ENCODE peak calls at places on chromosomes 16 and 17, in eight cellular contexts. One of them, this sample, is unnamed.

GRCh38 chr17:8918811-8919210 is 46.7 kb downstream of the PIK3R5 start:
- DNase-seq in GM12865: no peak
- DNase-seq in cardiac muscle cell: peak; percentile 66
- DNase-seq in CD4-positive, CD25-positive, alpha-beta regulatory T cell: no peak
- DNase-seq in DND-41: no peak
- DNase-seq in cardiac fibroblast: peak; percentile 49
- DNase-seq in GM12864: no peak
- DNase-seq in prostate gland: no peak
- DNase-seq in this sample: no peak

GRCh38 chr16:19685176-19685575 is 32.9 kb downstream of the KNOP1 start:
- DNase-seq in GM12865: no peak
- DNase-seq in cardiac muscle cell: no peak
- DNase-seq in CD4-positive, CD25-positive, alpha-beta regulatory T cell: no peak
- DNase-seq in DND-41: no peak
- DNase-seq in cardiac fibroblast: no peak
- DNase-seq in GM12864: no peak
- DNase-seq in prostate gland: no peak
- DNase-seq in this sample: no peak

GRCh38 chr16:3999479-3999868 is 116.8 kb downstream of the ADCY9 start:
- DNase-seq in GM12865: no peak
- DNase-seq in cardiac muscle cell: peak; percentile 93
- DNase-seq in CD4-positive, CD25-positive, alpha-beta regulatory T cell: no peak
- DNase-seq in DND-41: no peak
- DNase-seq in cardiac fibroblast: peak; percentile 80
- DNase-seq in GM12864: no peak
- DNase-seq in prostate gland: no peak
- DNase-seq in this sample: no peak

GRCh38 chr17:68622423-68622822 is 21.3 kb upstream of the FAM20A start:
- DNase-seq in GM12865: no peak
- DNase-seq in cardiac muscle cell: no peak
- DNase-seq in CD4-positive, CD25-positive, alpha-beta regulatory T cell: no peak
- DNase-seq in DND-41: no peak
- DNase-seq in cardiac fibroblast: no peak
- DNase-seq in GM12864: no peak
- DNase-seq in prostate gland: no peak
- DNase-seq in this sample: no peak

GRCh38 chr17:77948690-77949114 is 9.8 kb upstream of the TNRC6C start:
- DNase-seq in GM12865: no peak
- DNase-seq in cardiac muscle cell: peak; percentile 62
- DNase-seq in CD4-positive, CD25-positive, alpha-beta regulatory T cell: no peak
- DNase-seq in DND-41: no peak
- DNase-seq in cardiac fibroblast: peak; percentile 70
- DNase-seq in GM12864: no peak
- DNase-seq in prostate gland: no peak
- DNase-seq in this sample: no peak

GRCh38 chr17:19460695-19461094 is 49.7 kb downstream of the RNF112 start:
- DNase-seq in GM12865: no peak
- DNase-seq in cardiac muscle cell: no peak
- DNase-seq in CD4-positive, CD25-positive, alpha-beta regulatory T cell: no peak
- DNase-seq in DND-41: no peak
- DNase-seq in cardiac fibroblast: no peak
- DNase-seq in GM12864: no peak
- DNase-seq in prostate gland: no peak
- DNase-seq in this sample: no peak

GRCh38 chr17:79008666-79009387 is 737 bp downstream of the CANT1 start:
- DNase-seq in GM12865: no peak
- DNase-seq in cardiac muscle cell: no peak
- DNase-seq in CD4-positive, CD25-positive, alpha-beta regulatory T cell: no peak
- DNase-seq in DND-41: no peak
- DNase-seq in cardiac fibroblast: no peak
- DNase-seq in GM12864: no peak
- DNase-seq in prostate gland: no peak
- DNase-seq in this sample: no peak

GRCh38 chr17:15973834-15974233 is 25.7 kb downstream of the ZSWIM7 start:
- DNase-seq in GM12865: no peak
- DNase-seq in cardiac muscle cell: no peak
- DNase-seq in CD4-positive, CD25-positive, alpha-beta regulatory T cell: no peak
- DNase-seq in DND-41: no peak
- DNase-seq in cardiac fibroblast: no peak
- DNase-seq in GM12864: no peak
- DNase-seq in prostate gland: no peak
- DNase-seq in this sample: no peak

GRCh38 chr17:45432405-45433113 is at the start of gene ARHGAP27:
- DNase-seq in GM12865: no peak
- DNase-seq in cardiac muscle cell: peak; percentile 20
- DNase-seq in CD4-positive, CD25-positive, alpha-beta regulatory T cell: no peak
- DNase-seq in DND-41: no peak
- DNase-seq in cardiac fibroblast: peak; percentile 27
- DNase-seq in GM12864: no peak
- DNase-seq in prostate gland: no peak
- DNase-seq in this sample: no peak

GRCh38 chr16:75065149-75065807 is 51.3 kb downstream of the LDHD start:
- DNase-seq in GM12865: no peak
- DNase-seq in cardiac muscle cell: no peak
- DNase-seq in CD4-positive, CD25-positive, alpha-beta regulatory T cell: no peak
- DNase-seq in DND-41: peak; percentile 79
- DNase-seq in cardiac fibroblast: no peak
- DNase-seq in GM12864: no peak
- DNase-seq in prostate gland: peak; percentile 32
- DNase-seq in this sample: peak; percentile 60

GRCh38 chr16:4261557-4262172 is 11.2 kb downstream of the TFAP4 start:
- DNase-seq in GM12865: peak; percentile 26
- DNase-seq in cardiac muscle cell: peak; percentile 42
- DNase-seq in CD4-positive, CD25-positive, alpha-beta regulatory T cell: no peak
- DNase-seq in DND-41: peak; percentile 58
- DNase-seq in cardiac fibroblast: peak; percentile 35
- DNase-seq in GM12864: no peak
- DNase-seq in prostate gland: no peak
- DNase-seq in this sample: no peak

GRCh38 chr17:17416007-17416399 is 60.8 kb upstream of the MED9 start:
- DNase-seq in GM12865: peak; percentile 63
- DNase-seq in cardiac muscle cell: peak; percentile 86
- DNase-seq in CD4-positive, CD25-positive, alpha-beta regulatory T cell: no peak
- DNase-seq in DND-41: peak; percentile 75
- DNase-seq in cardiac fibroblast: peak; percentile 94
- DNase-seq in GM12864: peak; percentile 49
- DNase-seq in prostate gland: no peak
- DNase-seq in this sample: peak; percentile 93

GRCh38 chr17:3974138-3974687 is 10.0 kb upstream of the ATP2A3 start:
- DNase-seq in GM12865: no peak
- DNase-seq in cardiac muscle cell: no peak
- DNase-seq in CD4-positive, CD25-positive, alpha-beta regulatory T cell: no peak
- DNase-seq in DND-41: no peak
- DNase-seq in cardiac fibroblast: no peak
- DNase-seq in GM12864: no peak
- DNase-seq in prostate gland: no peak
- DNase-seq in this sample: no peak

DNA sequence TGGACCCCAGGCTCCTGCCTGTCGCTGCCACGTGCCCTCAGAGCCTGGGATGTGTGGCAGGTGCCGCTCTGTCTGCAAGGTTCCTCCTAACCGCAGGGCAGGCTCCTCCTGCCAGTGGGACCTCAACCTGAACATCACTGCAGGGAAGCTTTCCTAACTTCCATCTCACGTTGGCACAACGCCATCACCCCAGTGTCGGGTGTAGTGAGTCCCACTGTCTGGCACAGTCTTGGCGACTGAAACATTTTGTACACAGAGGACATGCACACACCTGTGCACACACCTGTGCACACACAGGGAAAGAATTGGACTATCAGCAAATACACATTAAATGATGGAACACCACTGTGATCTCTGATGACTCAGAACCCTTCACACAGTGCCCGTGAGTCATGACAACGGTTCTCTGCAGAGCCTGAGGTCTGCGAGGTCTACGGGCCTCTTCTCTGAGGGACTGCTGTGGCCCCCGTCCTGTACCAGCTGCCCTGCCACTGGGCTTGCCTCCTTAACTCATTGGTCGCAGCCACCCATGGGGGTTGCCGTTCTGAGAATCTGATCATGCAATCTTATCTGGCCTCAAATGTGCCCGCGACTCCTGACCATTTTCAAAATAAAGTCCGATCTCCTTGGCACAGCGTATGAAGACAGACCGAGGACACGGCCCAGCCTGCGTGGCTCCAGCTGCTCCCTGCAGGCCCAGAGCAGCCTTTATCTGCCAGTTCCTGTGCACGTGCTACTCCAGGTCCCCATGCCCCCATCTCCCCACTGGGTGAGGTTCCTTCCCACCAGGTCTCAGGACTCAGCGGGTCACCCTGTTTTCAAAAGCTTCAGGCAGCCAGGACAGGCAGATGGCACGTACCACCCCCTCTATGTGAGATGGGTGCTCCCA is 7.6 kb downstream of the CCDC57 start:
- DNase-seq in GM12865: no peak
- DNase-seq in cardiac muscle cell: peak; percentile 63
- DNase-seq in CD4-positive, CD25-positive, alpha-beta regulatory T cell: no peak
- DNase-seq in DND-41: no peak
- DNase-seq in cardiac fibroblast: peak; percentile 84
- DNase-seq in GM12864: no peak
- DNase-seq in prostate gland: no peak
- DNase-seq in this sample: no peak
- H3K4me3 ChIP-seq in GM12865: no peak overlapping the region
- H3K4me3 ChIP-seq in cardiac muscle cell: no peak overlapping the region
- H3K4me3 ChIP-seq in CD4-positive, CD25-positive, alpha-beta regulatory T cell: no peak overlapping the region
- H3K4me3 ChIP-seq in DND-41: no peak overlapping the region
- H3K4me3 ChIP-seq in cardiac fibroblast: no peak overlapping the region
- H3K4me3 ChIP-seq in GM12864: no peak overlapping the region
- H3K4me3 ChIP-seq in prostate gland: no peak overlapping the region
- H3K4me3 ChIP-seq in this sample: no peak overlapping the region

GRCh38 chr16:85314633-85315032 is 202.4 kb upstream of the CIBAR2 start:
- DNase-seq in GM12865: no peak
- DNase-seq in cardiac muscle cell: no peak
- DNase-seq in CD4-positive, CD25-positive, alpha-beta regulatory T cell: no peak
- DNase-seq in DND-41: no peak
- DNase-seq in cardiac fibroblast: no peak
- DNase-seq in GM12864: no peak
- DNase-seq in prostate gland: no peak
- DNase-seq in this sample: no peak

GRCh38 chr16:85316944-85317343 is 204.7 kb upstream of the CIBAR2 start:
- DNase-seq in GM12865: no peak
- DNase-seq in cardiac muscle cell: no peak
- DNase-seq in CD4-positive, CD25-positive, alpha-beta regulatory T cell: no peak
- DNase-seq in DND-41: no peak
- DNase-seq in cardiac fibroblast: no peak
- DNase-seq in GM12864: no peak
- DNase-seq in prostate gland: no peak
- DNase-seq in this sample: no peak

GRCh38 chr16:85316321-85316919 is 204.1 kb upstream of the CIBAR2 start:
- DNase-seq in GM12865: peak; percentile 55
- DNase-seq in cardiac muscle cell: peak; percentile 68
- DNase-seq in CD4-positive, CD25-positive, alpha-beta regulatory T cell: no peak
- DNase-seq in DND-41: peak; percentile 57
- DNase-seq in cardiac fibroblast: peak; percentile 64
- DNase-seq in GM12864: no peak
- DNase-seq in prostate gland: peak; percentile 50
- DNase-seq in this sample: no peak

GRCh38 chr16:85317704-85318103 is 205.4 kb upstream of the CIBAR2 start:
- DNase-seq in GM12865: no peak
- DNase-seq in cardiac muscle cell: no peak
- DNase-seq in CD4-positive, CD25-positive, alpha-beta regulatory T cell: no peak
- DNase-seq in DND-41: no peak
- DNase-seq in cardiac fibroblast: no peak
- DNase-seq in GM12864: no peak
- DNase-seq in prostate gland: no peak
- DNase-seq in this sample: no peak

DNA sequence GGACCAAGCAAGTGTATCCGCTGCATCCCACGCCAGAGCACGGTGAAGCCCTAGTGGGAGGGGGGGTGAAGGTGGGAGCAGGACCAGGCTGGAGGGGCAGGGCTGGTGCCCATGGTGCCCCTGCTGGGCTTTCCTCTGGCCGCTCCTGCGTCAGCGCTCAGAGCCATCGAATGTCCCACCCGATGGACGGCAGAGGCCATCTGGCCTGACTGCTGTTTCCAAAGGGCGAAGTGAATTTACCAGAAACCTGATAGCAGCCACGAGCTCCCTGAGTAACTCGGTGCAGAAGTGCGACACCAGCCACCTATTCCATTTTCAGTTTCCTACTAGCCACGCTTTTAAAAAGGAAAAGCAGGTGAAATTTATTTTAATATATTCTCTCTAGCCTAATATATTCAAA is 203.6 kb upstream of the CIBAR2 start:
- DNase-seq in GM12865: no peak
- DNase-seq in cardiac muscle cell: no peak
- DNase-seq in CD4-positive, CD25-positive, alpha-beta regulatory T cell: no peak
- DNase-seq in DND-41: no peak
- DNase-seq in cardiac fibroblast: no peak
- DNase-seq in GM12864: no peak
- DNase-seq in prostate gland: no peak
- DNase-seq in this sample: no peak
- H3K4me3 ChIP-seq in GM12865: no peak overlapping the region
- H3K4me3 ChIP-seq in cardiac muscle cell: no peak overlapping the region
- H3K4me3 ChIP-seq in CD4-positive, CD25-positive, alpha-beta regulatory T cell: no peak overlapping the region
- H3K4me3 ChIP-seq in DND-41: no peak overlapping the region
- H3K4me3 ChIP-seq in cardiac fibroblast: no peak overlapping the region
- H3K4me3 ChIP-seq in GM12864: no peak overlapping the region
- H3K4me3 ChIP-seq in prostate gland: no peak overlapping the region
- H3K4me3 ChIP-seq in this sample: no peak overlapping the region

GRCh38 chr17:29400818-29401217 is 10.7 kb downstream of the TAOK1 start:
- DNase-seq in GM12865: no peak
- DNase-seq in cardiac muscle cell: no peak
- DNase-seq in CD4-positive, CD25-positive, alpha-beta regulatory T cell: no peak
- DNase-seq in DND-41: no peak
- DNase-seq in cardiac fibroblast: no peak
- DNase-seq in GM12864: no peak
- DNase-seq in prostate gland: no peak
- DNase-seq in this sample: no peak
- H3K4me3 ChIP-seq in GM12865: no peak overlapping the region
- H3K4me3 ChIP-seq in cardiac muscle cell: no peak overlapping the region
- H3K4me3 ChIP-seq in CD4-positive, CD25-positive, alpha-beta regulatory T cell: no peak overlapping the region
- H3K4me3 ChIP-seq in DND-41: no peak overlapping the region
- H3K4me3 ChIP-seq in cardiac fibroblast: no peak overlapping the region
- H3K4me3 ChIP-seq in GM12864: no peak overlapping the region
- H3K4me3 ChIP-seq in prostate gland: no peak overlapping the region
- H3K4me3 ChIP-seq in this sample: no peak overlapping the region

DNA sequence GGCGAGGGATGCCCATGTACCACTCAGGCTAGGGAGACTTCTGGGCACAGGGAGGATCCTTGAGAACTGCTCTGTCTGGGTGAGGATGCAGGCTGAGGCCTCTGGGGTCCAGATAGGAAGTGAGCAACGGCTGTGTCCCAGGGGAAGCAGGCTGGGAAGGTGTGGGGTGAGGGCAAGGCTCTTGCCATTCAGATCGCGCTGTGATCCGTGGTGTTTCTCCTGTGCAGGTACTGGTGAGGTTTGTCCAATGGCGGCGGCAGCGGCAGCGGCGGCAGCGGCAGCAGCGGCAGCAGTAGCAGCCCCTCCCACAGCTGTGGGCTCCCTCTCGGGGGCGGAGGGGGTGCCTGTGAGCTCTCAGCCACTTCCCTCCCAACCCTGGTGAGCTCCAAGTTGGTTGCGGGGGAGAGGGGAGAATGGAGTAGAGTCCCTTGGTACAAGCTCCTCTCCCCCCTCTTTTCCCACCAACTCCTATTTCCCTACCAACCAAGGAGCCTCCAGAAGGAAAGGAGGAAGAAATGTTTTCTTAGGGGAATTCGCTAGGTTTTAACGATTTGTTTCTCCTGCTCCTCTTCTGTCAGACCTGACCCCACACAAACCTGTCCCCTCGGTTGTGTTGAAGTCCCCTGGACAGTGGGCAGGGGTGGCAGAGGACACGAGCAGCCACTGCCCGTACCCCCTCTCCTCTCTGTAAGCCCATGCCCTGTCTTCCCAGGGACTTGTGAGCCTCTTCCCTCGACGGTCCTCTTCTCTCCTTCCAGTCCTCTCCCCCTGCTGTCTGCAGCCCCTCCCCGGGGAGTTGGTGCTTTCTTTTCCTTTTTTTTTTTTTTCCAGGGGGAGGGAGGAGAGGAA is 1.9 kb upstream of the PRRT2 start:
- DNase-seq in GM12865: no peak
- DNase-seq in cardiac muscle cell: no peak
- DNase-seq in CD4-positive, CD25-positive, alpha-beta regulatory T cell: no peak
- DNase-seq in DND-41: peak; percentile 45
- DNase-seq in cardiac fibroblast: peak; percentile 75
- DNase-seq in GM12864: no peak
- DNase-seq in prostate gland: no peak
- DNase-seq in this sample: peak; percentile 44
- H3K4me3 ChIP-seq in GM12865: no peak overlapping the region
- H3K4me3 ChIP-seq in cardiac muscle cell: no peak overlapping the region
- H3K4me3 ChIP-seq in CD4-positive, CD25-positive, alpha-beta regulatory T cell: no peak overlapping the region
- H3K4me3 ChIP-seq in DND-41: peak overlapping the region; percentile 11
- H3K4me3 ChIP-seq in cardiac fibroblast: peak overlapping the region; percentile 28
- H3K4me3 ChIP-seq in GM12864: peak overlapping the region; percentile 30
- H3K4me3 ChIP-seq in prostate gland: peak overlapping the region; percentile 56
- H3K4me3 ChIP-seq in this sample: peak overlapping the region; percentile 91